ENCODE peak calls at places on chromosomes 4 and X, in six cellular contexts. M, K, Z, O, W and H are unnamed samples. For H3K4me1, the result is how much of the 10 kb centered on the place peaks cover.

GRCh38 chr4:30718021-30718888 is 1.9 kb upstream of the PCDH7 start:
- DNase-seq in M (peak), K (peak), Z (no peak), O (peak), W (peak), H (peak)

GRCh38 chr4:156227321-156227720 is 273.7 kb upstream of the CTSO start:
- DNase-seq in M (no peak), K (no peak), Z (no peak), O (no peak), W (no peak), H (no peak)

GRCh38 chr4:5030152-5030668 is 11.0 kb upstream of the CYTL1 start:
- DNase-seq in M (no peak), K (no peak), Z (no peak), O (no peak), W (no peak), H (no peak)

GRCh38 chr4:114132199-114132598 is 152.8 kb upstream of the ARSJ start:
- DNase-seq in M (no peak), K (no peak), Z (no peak), O (no peak), W (no peak), H (peak)

GRCh38 chr4:158896459-158897238 is 127.8 kb downstream of the FNIP2 start:
- DNase-seq in M (no peak), K (no peak), Z (no peak), O (no peak), W (no peak), H (no peak)

GRCh38 chr4:19774690-19775256 is 476.9 kb upstream of the SLIT2 start:
- DNase-seq in M (no peak), K (no peak), Z (no peak), O (peak), W (no peak), H (no peak)

GRCh38 chr4:131459430-131460101 is 1689.5 kb upstream of the PCDH10 start:
- DNase-seq in M (no peak), K (no peak), Z (no peak), O (no peak), W (no peak), H (no peak)

GRCh38 chr4:138910201-138910913 is 105.2 kb upstream of the NOCT start:
- DNase-seq in M (peak), K (no peak), Z (no peak), O (peak), W (no peak), H (no peak)

GRCh38 chr4:57102050-57102564 is 8.1 kb downstream of the IGFBP7 start:
- DNase-seq in M (peak), K (no peak), Z (no peak), O (peak), W (no peak), H (peak)

GRCh38 chrX:153688534-153688899 is 791 bp downstream of the SLC6A8 start:
- DNase-seq in M (no peak), K (no peak), Z (no peak), O (no peak), W (no peak), H (peak)

GRCh38 chr4:183096276-183096965 is 2.6 kb upstream of the WWC2 start:
- DNase-seq in M (no peak), K (no peak), Z (no peak), O (no peak), W (no peak), H (no peak)

GRCh38 chr4:1050486-1051213 is 39.2 kb downstream of the FGFRL1 start:
- DNase-seq in M (peak), K (no peak), Z (no peak), O (peak), W (no peak), H (peak)

GRCh38 chr4:173288698-173289350 is 45.3 kb downstream of the HMGB2 start:
- DNase-seq in M (no peak), K (no peak), Z (no peak), O (no peak), W (no peak), H (no peak)

GRCh38 chrX:123817288-123817894 is 42.5 kb upstream of the XIAP start:
- DNase-seq in M (peak), K (no peak), Z (no peak), O (no peak), W (no peak), H (no peak)

GRCh38 chrX:130799393-130799792 is 103.6 kb downstream of the ENOX2 start:
- DNase-seq in M (no peak), K (no peak), Z (no peak), O (no peak), W (no peak), H (no peak)

GRCh38 chrX:77389891-77390290 is 57.3 kb upstream of the FGF16 start:
- DNase-seq in M (no peak), K (no peak), Z (no peak), O (no peak), W (no peak), H (no peak)
- H3K4me1 ChIP-seq in M (under half), K (under half), Z (under half), O (under half), W (under half), H (under half)

GRCh38 chr4:101285985-101286384 is 61.3 kb downstream of the PPP3CA start:
- DNase-seq in M (no peak), K (no peak), Z (no peak), O (no peak), W (no peak), H (no peak)

GRCh38 chr4:101280866-101281600 is 66.3 kb downstream of the PPP3CA start:
- DNase-seq in M (no peak), K (no peak), Z (no peak), O (no peak), W (no peak), H (no peak)

GRCh38 chr4:101284546-101284945 is 62.8 kb downstream of the PPP3CA start:
- DNase-seq in M (no peak), K (no peak), Z (no peak), O (peak), W (no peak), H (no peak)

GRCh38 chr4:101282076-101282844 is 65.1 kb downstream of the PPP3CA start:
- DNase-seq in M (no peak), K (no peak), Z (no peak), O (no peak), W (no peak), H (peak)

GRCh38 chr4:101283436-101283835 is 63.9 kb downstream of the PPP3CA start:
- DNase-seq in M (no peak), K (no peak), Z (no peak), O (no peak), W (no peak), H (no peak)
- H3K4me1 ChIP-seq in M (under half), K (under half), Z (under half), O (under half), W (under half), H (under half)

GRCh38 chr4:47184071-47184470 is 152.7 kb downstream of the GABRB1 start:
- DNase-seq in M (no peak), K (no peak), Z (no peak), O (no peak), W (no peak), H (no peak)

GRCh38 chr4:47193179-47193578 is 161.8 kb downstream of the GABRB1 start:
- DNase-seq in M (no peak), K (no peak), Z (no peak), O (no peak), W (no peak), H (no peak)

DNA sequence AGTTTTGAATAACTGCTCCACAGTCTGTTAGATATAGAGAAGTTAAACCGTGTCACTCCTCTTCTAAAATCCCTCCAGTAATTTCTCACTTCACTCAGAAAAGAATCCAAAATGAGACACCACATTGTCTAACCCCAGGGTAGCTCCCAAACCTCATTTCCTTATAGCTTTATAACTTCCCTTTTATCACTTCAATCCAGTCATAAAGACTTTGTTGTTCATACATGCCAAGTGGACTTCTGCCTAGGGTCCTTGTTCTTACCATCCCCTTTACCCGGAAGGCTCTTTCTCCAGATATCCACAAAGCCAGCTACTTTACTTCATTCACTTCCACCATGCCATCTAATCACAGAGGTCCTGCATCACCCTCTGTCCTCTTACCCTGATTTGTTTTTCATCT is 156.2 kb downstream of the GABRB1 start:
- DNase-seq in M (peak), K (no peak), Z (no peak), O (no peak), W (no peak), H (no peak)
- H3K4me1 ChIP-seq in M (under half), K (under half), Z (under half), O (under half), W (under half), H (under half)

GRCh38 chr4:6283282-6283681 is 13.6 kb downstream of the WFS1 start:
- DNase-seq in M (no peak), K (no peak), Z (no peak), O (no peak), W (no peak), H (no peak)
- H3K4me1 ChIP-seq in M (under half), K (under half), Z (under half), O (under half), W (under half), H (under half)

DNA sequence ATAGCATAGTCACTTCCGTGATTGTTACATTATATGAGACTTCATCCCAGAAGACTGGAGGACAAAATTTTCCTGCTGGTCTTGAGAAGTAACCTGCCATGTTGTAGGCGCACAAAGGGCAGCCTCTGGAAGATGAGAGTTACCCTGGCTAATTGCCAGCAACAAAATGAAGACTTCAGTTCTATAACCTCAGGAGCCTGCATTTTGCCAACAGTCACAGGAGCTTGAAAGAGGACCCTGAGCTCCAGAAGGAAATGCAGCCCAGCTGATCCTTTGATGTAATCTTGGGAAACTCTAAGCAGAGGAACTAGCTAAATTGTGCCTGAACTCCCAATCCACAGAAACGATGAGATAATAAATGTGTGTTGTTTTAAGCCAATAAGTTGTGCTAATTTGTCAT is 89.9 kb upstream of the MAPK10 start:
- DNase-seq in M (no peak), K (no peak), Z (no peak), O (no peak), W (no peak), H (no peak)
- H3K4me1 ChIP-seq in M (under half), K (under half), Z (under half), O (under half), W (under half), H (under half)

DNA sequence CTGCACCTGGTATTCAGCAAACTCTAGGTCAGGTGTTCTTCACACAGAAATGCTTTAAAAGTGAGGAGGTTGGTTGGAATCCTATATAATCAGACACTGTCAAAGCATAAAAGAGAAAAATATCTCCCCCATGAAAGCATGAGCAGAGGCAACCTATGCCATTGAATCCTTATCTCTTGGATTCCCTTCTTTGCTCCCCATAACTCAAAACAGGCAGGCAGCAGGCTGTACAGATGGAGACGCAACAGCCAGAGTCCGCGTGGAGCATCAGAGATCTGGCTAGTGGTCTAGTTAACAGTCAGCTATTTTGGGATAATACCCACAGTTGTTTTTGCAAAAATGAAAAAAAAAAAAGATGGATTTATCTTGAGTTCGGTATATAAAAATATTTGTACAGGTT is 490.0 kb upstream of the TENM3 start:
- DNase-seq in M (no peak), K (no peak), Z (no peak), O (no peak), W (no peak), H (no peak)
- H3K4me1 ChIP-seq in M (under half), K (under half), Z (under half), O (under half), W (under half), H (under half)